ENCODE peak calls at places on chromosomes 4 and X, in six cellular contexts. M is psoas muscle, K is skeletal muscle cell, Y is ACHN, G is ureter, S is substantia nigra. U is an unnamed sample.

GRCh38 chrX:154412468-154412867 is 1.1 kb downstream of the TAFAZZIN start:
- DNase-seq in M (no peak), K (no peak), Y (no peak), G (no peak), S (no peak), U (peak; percentile 14)

GRCh38 chr4:60201052-60201673 is 999.0 kb upstream of the ADGRL3 start:
- DNase-seq in M (no peak), K (no peak), Y (peak; percentile 47), G (peak; percentile 48), S (peak; percentile 34), U (no peak)

GRCh38 chr4:45944000-45944399 is 179.9 kb downstream of the GABRG1 start:
- DNase-seq in M (no peak), K (no peak), Y (peak; percentile 17), G (no peak), S (no peak), U (no peak)

GRCh38 chrX:113726898-113727297 is 857.0 kb upstream of the HTR2C start:
- DNase-seq in M (no peak), K (no peak), Y (no peak), G (no peak), S (no peak), U (no peak)

GRCh38 chrX:13091111-13091765 is 46.8 kb upstream of the FAM9C start:
- DNase-seq in M (no peak), K (no peak), Y (no peak), G (no peak), S (no peak), U (peak; percentile 48)

GRCh38 chrX:119234931-119235555 is 1.0 kb upstream of the PGRMC1 start:
- DNase-seq in M (no peak), K (no peak), Y (no peak), G (no peak), S (no peak), U (no peak)

GRCh38 chrX:107628662-107629532 is 587 bp downstream of the PRPS1 start:
- DNase-seq in M (peak; percentile 15), K (no peak), Y (peak; percentile 47), G (no peak), S (no peak), U (peak; percentile 37)

GRCh38 chrX:39152106-39152649 is 350.9 kb downstream of the MID1IP1 start:
- DNase-seq in M (no peak), K (no peak), Y (peak; percentile 2), G (no peak), S (no peak), U (no peak)

GRCh38 chr4:6013564-6013963 is 4.7 kb downstream of the C4orf50 start:
- DNase-seq in M (no peak), K (no peak), Y (no peak), G (no peak), S (no peak), U (no peak)

GRCh38 chr4:8844976-8845690 is 26.5 kb downstream of the HMX1 start:
- DNase-seq in M (no peak), K (no peak), Y (no peak), G (peak; percentile 26), S (no peak), U (peak; percentile 6)

GRCh38 chr4:110816367-110816766 is 193.5 kb upstream of the PITX2 start:
- DNase-seq in M (no peak), K (no peak), Y (no peak), G (no peak), S (no peak), U (no peak)

GRCh38 chr4:88320780-88321373 is 36.5 kb upstream of the PPM1K start:
- DNase-seq in M (no peak), K (no peak), Y (peak; percentile 47), G (peak; percentile 53), S (peak; percentile 3), U (peak; percentile 14)

GRCh38 chrX:12137982-12138365 is 299 bp upstream of the FRMPD4 start:
- DNase-seq in M (no peak), K (no peak), Y (no peak), G (no peak), S (no peak), U (no peak)

GRCh38 chr4:173301518-173302201 is 32.5 kb downstream of the HMGB2 start:
- DNase-seq in M (no peak), K (peak; percentile 9), Y (peak; percentile 76), G (no peak), S (no peak), U (peak; percentile 1)

GRCh38 chr4:25484243-25484721 is 107.2 kb downstream of the ANAPC4 start:
- DNase-seq in M (no peak), K (no peak), Y (no peak), G (no peak), S (no peak), U (no peak)

GRCh38 chr4:186134254-186134653 is 29.8 kb downstream of the FAM149A start:
- DNase-seq in M (no peak), K (no peak), Y (no peak), G (no peak), S (no peak), U (no peak)

GRCh38 chrX:17559728-17560379 is 177.4 kb upstream of the SCML1 start:
- DNase-seq in M (no peak), K (peak; percentile 65), Y (peak; percentile 77), G (peak; percentile 59), S (no peak), U (no peak)

GRCh38 chr4:43089730-43090129 is 197.2 kb downstream of the GRXCR1 start:
- DNase-seq in M (no peak), K (no peak), Y (no peak), G (no peak), S (no peak), U (no peak)

GRCh38 chrX:70313503-70313902 is 23.6 kb downstream of the KIF4A start:
- DNase-seq in M (no peak), K (no peak), Y (peak; percentile 2), G (no peak), S (no peak), U (no peak)

GRCh38 chr4:38664704-38665401 is 854 bp downstream of the KLF3 start:
- DNase-seq in M (peak; percentile 58), K (no peak), Y (peak; percentile 62), G (peak; percentile 80), S (peak; percentile 55), U (peak; percentile 29)

GRCh38 chr4:38013461-38014366 is 53.5 kb downstream of the PTTG2 start:
- DNase-seq in M (peak; percentile 31), K (no peak), Y (no peak), G (no peak), S (no peak), U (no peak)

GRCh38 chr4:11497212-11497806 is 68.6 kb upstream of the HS3ST1 start:
- DNase-seq in M (no peak), K (no peak), Y (no peak), G (no peak), S (no peak), U (no peak)

GRCh38 chr4:8015512-8015911 is 75.9 kb upstream of the AFAP1 start:
- DNase-seq in M (no peak), K (no peak), Y (no peak), G (no peak), S (peak; percentile 10), U (no peak)

GRCh38 chr4:81255524-81255923 is 40.5 kb upstream of the PRKG2 start:
- DNase-seq in M (no peak), K (peak; percentile 65), Y (no peak), G (no peak), S (no peak), U (no peak)

GRCh38 chr4:41281038-41281634 is 24.4 kb downstream of the UCHL1 start:
- DNase-seq in M (no peak), K (no peak), Y (peak; percentile 69), G (peak; percentile 58), S (peak; percentile 6), U (peak; percentile 7)

GRCh38 chr4:70722199-70722791 is 531 bp downstream of the RUFY3 start:
- DNase-seq in M (peak; percentile 24), K (no peak), Y (peak; percentile 31), G (no peak), S (no peak), U (no peak)

GRCh38 chr4:143262838-143263237 is 73.8 kb upstream of the GAB1 start:
- DNase-seq in M (no peak), K (no peak), Y (no peak), G (no peak), S (no peak), U (no peak)

GRCh38 chrX:138378876-138379275 is 332.6 kb downstream of the FGF13 start:
- DNase-seq in M (no peak), K (no peak), Y (no peak), G (no peak), S (no peak), U (no peak)

GRCh38 chr4:122539861-122540465 is 80.9 kb downstream of the IL21 start:
- DNase-seq in M (no peak), K (no peak), Y (peak; percentile 8), G (no peak), S (no peak), U (no peak)

GRCh38 chrX:118990512-118991227 is 16.3 kb downstream of the LONRF3 start:
- DNase-seq in M (no peak), K (no peak), Y (no peak), G (no peak), S (no peak), U (no peak)

GRCh38 chrX:49878834-49879655 is at the start of gene USP27X:
- DNase-seq in M (peak; percentile 71), K (peak; percentile 67), Y (peak; percentile 60), G (peak; percentile 80), S (peak; percentile 37), U (peak; percentile 76)

GRCh38 chr4:87152310-87153061 is 67.9 kb downstream of the KLHL8 start:
- DNase-seq in M (no peak), K (no peak), Y (no peak), G (no peak), S (no peak), U (no peak)

GRCh38 chr4:115360441-115360840 is 247.0 kb upstream of the NDST4 start:
- DNase-seq in M (no peak), K (peak; percentile 4), Y (no peak), G (no peak), S (no peak), U (no peak)

GRCh38 chr4:123230061-123230460 is 166.5 kb upstream of the SPRY1 start:
- DNase-seq in M (no peak), K (no peak), Y (no peak), G (no peak), S (no peak), U (no peak)

U was measured in CD8-positive, alpha-beta memory T cell.